ENCODE peak calls at places on chromosomes 1 and 21, in ten cellular contexts. Y is tibial nerve, N is upper lobe of left lung, B is transverse colon, H is NB4, Q is A549, I is uterus, O is testis, S is IMR-90, T is HCT116. D is an unnamed sample.
A peak's percentile ranks its signal among the peaks of the same experiment; 100 is the strongest.

GRCh38 chr1:151277249-151277648 is 4.8 kb upstream of the ZNF687 start:
- DNase-seq in Y (no peak), N (no peak), B (no peak), H (peak; percentile 88), Q (no peak), I (no peak), O (no peak), S (no peak), T (no peak), D (no peak)

GRCh38 chr1:184387871-184388670 is 1.2 kb downstream of the C1orf21 start:
- DNase-seq in Y (peak; percentile 57), N (peak; percentile 86), B (peak; percentile 53), H (peak; percentile 32), Q (peak; percentile 19), I (peak; percentile 58), O (peak; percentile 66), S (peak; percentile 89), T (no peak), D (peak; percentile 88)

GRCh38 chr21:38984982-38985422 is 179.3 kb downstream of the ETS2 start:
- DNase-seq in Y (no peak), N (no peak), B (no peak), H (peak; percentile 78), Q (no peak), I (no peak), O (no peak), S (peak; percentile 86), T (no peak), D (no peak)

GRCh38 chr21:38139380-38140168 is 117.2 kb upstream of the KCNJ15 start:
- DNase-seq in Y (no peak), N (no peak), B (no peak), H (no peak), Q (peak; percentile 98), I (no peak), O (no peak), S (peak; percentile 62), T (no peak), D (no peak)

GRCh38 chr21:42097860-42098259 is 26.7 kb downstream of the UMODL1 start:
- DNase-seq in Y (peak; percentile 38), N (no peak), B (peak; percentile 74), H (peak; percentile 91), Q (peak; percentile 84), I (peak; percentile 58), O (no peak), S (peak; percentile 99), T (peak; percentile 66), D (peak; percentile 78)

GRCh38 chr1:240575976-240576666 is 35.8 kb downstream of the GREM2 start:
- DNase-seq in Y (peak; percentile 13), N (no peak), B (no peak), H (peak; percentile 47), Q (peak; percentile 27), I (no peak), O (no peak), S (peak; percentile 60), T (no peak), D (no peak)

GRCh38 chr1:181179279-181179979 is 90.9 kb downstream of the IER5 start:
- DNase-seq in Y (no peak), N (no peak), B (no peak), H (no peak), Q (no peak), I (no peak), O (no peak), S (no peak), T (no peak), D (no peak)

GRCh38 chr1:180262628-180263488 is 32.8 kb downstream of the LHX4 start:
- DNase-seq in Y (no peak), N (no peak), B (no peak), H (no peak), Q (no peak), I (no peak), O (no peak), S (no peak), T (no peak), D (no peak)

GRCh38 chr1:183817576-183818288 is 12.8 kb downstream of the RGL1 start:
- DNase-seq in Y (no peak), N (no peak), B (no peak), H (no peak), Q (no peak), I (no peak), O (no peak), S (no peak), T (no peak), D (no peak)

GRCh38 chr1:22524481-22524880 is 38.8 kb upstream of the EPHA8 start:
- DNase-seq in Y (no peak), N (no peak), B (no peak), H (no peak), Q (no peak), I (no peak), O (no peak), S (no peak), T (no peak), D (no peak)
- TF ChIP-seq POLR2A in Y (no peak), N (no peak), B (no peak), H (no peak), Q (no peak), I (no peak), O (no peak), S (no peak), T (no peak), D (no peak)

GRCh38 chr1:35559317-35559944 is 1.8 kb downstream of the NCDN start:
- DNase-seq in Y (no peak), N (no peak), B (no peak), H (no peak), Q (no peak), I (no peak), O (no peak), S (no peak), T (no peak), D (no peak)
- H3K4me3 ChIP-seq in Y (no peak overlapping the region), N (no peak overlapping the region), B (no peak overlapping the region), H (no peak overlapping the region), Q (no peak overlapping the region), I (no peak overlapping the region), O (no peak overlapping the region), S (no peak overlapping the region), T (no peak overlapping the region), D (no peak overlapping the region)

DNA sequence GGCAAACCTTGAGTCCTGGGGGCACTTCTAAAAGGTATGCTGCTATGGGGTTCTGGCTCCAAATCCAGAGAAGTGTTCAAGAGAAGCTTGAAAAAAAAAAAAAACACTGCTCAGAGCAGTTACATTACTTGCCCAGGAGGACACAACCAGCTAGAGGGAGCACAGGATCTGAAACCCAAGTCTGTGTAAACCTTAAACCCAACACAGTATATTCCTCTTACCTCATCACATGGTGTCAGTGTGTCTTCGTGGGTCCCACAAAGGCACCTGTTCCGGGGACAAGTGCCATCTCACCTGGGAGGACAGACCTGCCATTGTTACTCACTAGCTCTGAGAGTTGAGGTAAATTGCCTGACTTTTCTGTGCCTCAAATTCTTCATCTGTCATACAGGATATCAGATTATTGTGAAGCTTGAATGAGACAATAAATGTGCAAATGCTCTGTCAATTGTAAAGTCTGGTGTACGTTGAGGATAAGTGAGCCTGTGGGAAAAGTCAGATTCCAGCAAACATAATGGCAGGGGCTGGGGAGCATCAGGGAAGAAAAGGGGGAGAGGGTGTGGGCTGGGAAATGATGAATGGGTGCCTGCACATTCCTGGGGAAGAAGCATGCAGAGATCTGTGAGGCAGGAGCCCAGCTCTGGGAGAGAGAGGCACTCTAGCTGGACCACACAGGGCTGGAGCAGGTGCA is 170.4 kb upstream of the ZC3H12A start:
- DNase-seq in Y (no peak), N (no peak), B (no peak), H (no peak), Q (no peak), I (no peak), O (no peak), S (no peak), T (no peak), D (no peak)
- TF ChIP-seq CTCF in Y (no peak), N (no peak), B (no peak), H (no peak), Q (no peak), I (no peak), O (no peak), S (no peak), T (no peak), D (no peak)

DNA sequence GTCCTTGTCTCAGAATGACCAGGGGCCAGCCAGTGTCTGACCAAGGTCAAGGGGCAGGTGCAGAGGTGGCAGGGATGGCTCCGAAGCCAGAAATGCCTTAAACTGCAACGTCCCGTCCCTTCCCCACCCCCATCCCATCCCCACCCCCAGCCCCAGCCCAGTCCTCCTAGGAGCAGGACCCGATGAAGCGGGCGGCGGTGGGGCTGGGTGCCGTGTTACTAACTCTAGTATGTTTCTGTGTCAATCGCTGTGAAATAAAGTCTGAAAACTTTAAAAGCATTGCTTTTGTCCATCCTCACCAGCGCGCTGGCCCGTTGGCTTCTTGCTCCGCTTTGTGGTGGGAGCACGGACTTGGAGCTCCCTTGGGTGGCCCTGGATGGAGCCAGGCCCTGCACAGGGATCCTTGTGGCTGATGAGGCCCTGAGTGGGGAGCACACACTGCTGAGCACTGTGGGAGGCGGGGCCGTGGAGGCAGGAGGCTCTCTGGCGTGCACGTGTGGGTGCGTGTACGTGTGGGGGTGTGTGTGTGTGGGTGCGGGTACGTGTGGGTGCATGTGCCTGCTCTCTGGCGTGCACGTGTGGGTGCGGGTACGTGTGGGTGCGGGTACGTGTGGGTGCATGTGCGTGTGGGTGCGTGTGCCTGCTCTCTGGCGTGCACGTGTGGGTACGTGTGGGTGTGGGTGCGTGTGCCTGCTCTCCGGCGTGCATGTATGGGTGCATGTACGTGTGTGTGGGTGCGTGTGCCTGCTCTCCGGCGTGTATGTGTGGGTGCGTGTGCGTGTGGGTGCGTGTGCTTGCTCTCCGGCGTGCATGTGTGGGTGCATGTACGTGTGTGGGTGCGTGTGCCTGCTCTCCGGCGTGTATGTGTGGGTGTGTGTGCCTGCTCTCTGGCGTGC is 18.0 kb downstream of the RNF223 start:
- DNase-seq in Y (no peak), N (peak; percentile 75), B (no peak), H (no peak), Q (no peak), I (no peak), O (no peak), S (no peak), T (no peak), D (no peak)
- TF ChIP-seq POLR2A in Y (no peak), N (no peak), B (no peak), H (no peak), Q (no peak), I (no peak), O (no peak), S (no peak), T (no peak), D (no peak)

GRCh38 chr1:111535256-111536191 is 32.1 kb upstream of the ADORA3 start:
- DNase-seq in Y (no peak), N (no peak), B (no peak), H (no peak), Q (no peak), I (peak; percentile 50), O (no peak), S (no peak), T (no peak), D (no peak)
- H3K4me3 ChIP-seq in Y (no peak overlapping the region), N (no peak overlapping the region), B (no peak overlapping the region), H (no peak overlapping the region), Q (no peak overlapping the region), I (no peak overlapping the region), O (no peak overlapping the region), S (no peak overlapping the region), T (no peak overlapping the region), D (no peak overlapping the region)